ENCODE peak calls at places on chromosomes 1 and 21, in seven cellular contexts. M, A, B, X, V, J and S are unnamed samples.

GRCh38 chr1:184002071-184002470 is 35.5 kb downstream of the COLGALT2 start:
- DNase-seq in B (no peak), A (no peak), M (no peak), J (peak), X (peak), V (peak), S (no peak)

GRCh38 chr1:16048573-16049189 is 5.1 kb downstream of the CLCNKB start:
- DNase-seq in B (no peak), J (no peak), A (peak), X (no peak), M (peak), V (no peak), S (peak)

GRCh38 chr1:86703696-86704455 is 500 bp upstream of the SH3GLB1 start:
- DNase-seq in X (no peak), B (no peak), M (peak), V (peak), A (no peak), J (no peak), S (peak)

GRCh38 chr1:56799605-56800398 is 19.4 kb downstream of the FYB2 start:
- DNase-seq in V (peak), X (no peak), A (no peak), M (no peak), J (no peak), B (no peak), S (no peak)

GRCh38 chr1:218165687-218166088 is 119.4 kb upstream of the RRP15 start:
- DNase-seq in V (no peak), A (no peak), M (no peak), X (no peak), J (no peak), B (no peak), S (no peak)

GRCh38 chr21:29078884-29079765 is 5.7 kb upstream of the CCT8 start:
- DNase-seq in V (no peak), M (peak), A (no peak), X (no peak), B (no peak), J (no peak), S (no peak)

GRCh38 chr1:223331301-223331700 is 32.7 kb downstream of the SUSD4 start:
- DNase-seq in J (no peak), M (peak), V (no peak), B (no peak), X (no peak), A (no peak), S (no peak)

GRCh38 chr1:47209725-47210330 is 20.0 kb upstream of the PDZK1IP1 start:
- DNase-seq in B (no peak), X (no peak), M (no peak), V (no peak), J (no peak), A (no peak), S (no peak)

GRCh38 chr1:8560611-8561544 is 243.0 kb downstream of the SLC45A1 start:
- DNase-seq in J (peak), B (peak), A (no peak), V (peak), X (peak), M (peak), S (peak)

GRCh38 chr1:221778535-221779142 is 36.8 kb upstream of the DUSP10 start:
- DNase-seq in V (no peak), M (peak), X (no peak), A (peak), J (no peak), B (no peak), S (no peak)

GRCh38 chr1:30847358-30847972 is 61.1 kb downstream of the SDC3 start:
- DNase-seq in J (peak), M (no peak), X (no peak), V (peak), B (no peak), A (peak), S (no peak)

GRCh38 chr21:45995686-45996179 is 14.2 kb downstream of the COL6A1 start:
- DNase-seq in A (peak), B (peak), J (no peak), M (no peak), X (peak), V (no peak), S (no peak)

GRCh38 chr1:193558491-193559028 is 372.1 kb upstream of the B3GALT2 start:
- DNase-seq in X (peak), A (no peak), J (peak), V (peak), M (peak), B (peak), S (no peak)

GRCh38 chr1:221759436-221759835 is 17.5 kb upstream of the DUSP10 start:
- DNase-seq in B (no peak), V (no peak), M (no peak), J (peak), A (no peak), X (no peak), S (no peak)

GRCh38 chr1:62144238-62144831 is 50.3 kb upstream of the L1TD1 start:
- DNase-seq in V (peak), J (peak), M (peak), A (peak), B (peak), X (peak), S (no peak)

GRCh38 chr1:31033573-31033972 is 31.9 kb downstream of the PUM1 start:
- DNase-seq in A (no peak), V (no peak), J (no peak), X (no peak), B (no peak), M (no peak), S (no peak)

GRCh38 chr21:30942192-30942591 is 60.8 kb upstream of the KRTAP11-1 start:
- DNase-seq in J (no peak), B (no peak), V (no peak), A (no peak), X (no peak), M (no peak), S (no peak)

GRCh38 chr1:174912243-174912642 is 87.5 kb upstream of the CACYBP start:
- DNase-seq in J (no peak), X (no peak), V (no peak), M (peak), B (no peak), A (no peak), S (no peak)

GRCh38 chr1:63317007-63317813 is 5.2 kb upstream of the FOXD3 start:
- DNase-seq in J (peak), V (peak), B (peak), A (peak), M (peak), X (peak), S (no peak)

GRCh38 chr1:199522936-199523335 is 504.6 kb upstream of the NR5A2 start:
- DNase-seq in M (no peak), V (no peak), J (peak), B (no peak), X (no peak), A (no peak), S (no peak)

GRCh38 chr1:63774617-63775417 is 1.0 kb downstream of the ROR1 start:
- DNase-seq in A (peak), V (no peak), M (peak), X (peak), B (peak), J (peak), S (no peak)

GRCh38 chr1:165494949-165495810 is 48.6 kb upstream of the LRRC52 start:
- DNase-seq in J (no peak), X (no peak), B (no peak), A (no peak), M (no peak), V (no peak), S (no peak)

GRCh38 chr1:229117664-229118300 is 153.1 kb upstream of the RAB4A start:
- DNase-seq in X (peak), M (no peak), J (no peak), B (no peak), A (peak), V (no peak), S (no peak)

GRCh38 chr21:36790616-36791015 is 91.7 kb downstream of the SIM2 start:
- DNase-seq in J (peak), B (no peak), A (no peak), M (no peak), X (no peak), V (no peak), S (no peak)

GRCh38 chr1:26531651-26532131 is 2.1 kb downstream of the RPS6KA1 start:
- DNase-seq in B (no peak), J (no peak), M (no peak), A (peak), X (peak), V (no peak), S (no peak)

GRCh38 chr1:183283286-183283685 is 97.2 kb downstream of the LAMC2 start:
- DNase-seq in A (no peak), B (no peak), V (no peak), X (no peak), M (no peak), J (no peak), S (no peak)

GRCh38 chr1:82246050-82246449 is 445.3 kb downstream of the ADGRL2 start:
- DNase-seq in M (no peak), J (no peak), A (no peak), V (no peak), B (no peak), X (no peak), S (no peak)

GRCh38 chr1:230622151-230622550 is 20.1 kb upstream of the COG2 start:
- DNase-seq in X (no peak), J (no peak), M (no peak), A (no peak), V (no peak), B (no peak), S (no peak)

GRCh38 chr1:25544819-25545218 is 1.4 kb downstream of the LDLRAP1 start:
- DNase-seq in M (no peak), V (peak), A (peak), X (no peak), J (no peak), B (no peak), S (no peak)

GRCh38 chr1:15214507-15214906 is 32.5 kb upstream of the FHAD1 start:
- DNase-seq in M (no peak), J (peak), A (peak), V (no peak), X (no peak), B (no peak), S (no peak)

GRCh38 chr1:98674075-98674781 is 12.7 kb downstream of the SNX7 start:
- DNase-seq in B (no peak), J (no peak), A (no peak), V (no peak), X (no peak), M (no peak), S (no peak)

GRCh38 chr1:244022301-244022700 is 28.8 kb upstream of the ZBTB18 start:
- DNase-seq in X (no peak), V (no peak), B (no peak), A (no peak), J (no peak), M (no peak), S (no peak)

GRCh38 chr1:92479587-92479986 is 7.1 kb downstream of the GFI1 start:
- DNase-seq in J (no peak), V (no peak), A (no peak), M (no peak), B (no peak), X (no peak), S (no peak)

GRCh38 chr1:156704166-156704711 is 1.1 kb downstream of the CRABP2 start:
- DNase-seq in A (no peak), V (no peak), J (no peak), X (no peak), M (no peak), B (no peak), S (no peak)

GRCh38 chr1:245588250-245588649 is 433.5 kb downstream of the KIF26B start:
- DNase-seq in X (no peak), A (no peak), B (no peak), J (no peak), M (no peak), V (no peak), S (no peak)

GRCh38 chr1:164611754-164612642 is 53.0 kb downstream of the PBX1 start:
- DNase-seq in M (no peak), J (peak), B (peak), A (peak), X (peak), V (no peak), S (no peak)

GRCh38 chr1:30801826-30802198 is 44.2 kb upstream of the LAPTM5 start:
- DNase-seq in B (peak), A (peak), X (peak), M (peak), V (peak), J (peak), S (peak)